ENCODE peak calls at places on chromosome 1, in seven cellular contexts. F is ELF-1; O is SHP77; C is activated CD4-positive, alpha-beta T cell treated with anti-CD3 and anti-CD28 coated beads, Interleukin-2, amount 50 U/mL, for 1 hour; P is NCI-H1105 treated with DMSO at 0.1 percent for 48 hours; B is T-cell; G is RWPE1. D is an unnamed sample.

GRCh38 chr1:209389258-209389657 is 194.3 kb upstream of the CAMK1G start:
- DNase-seq in G (peak), P (no peak), O (no peak), F (no peak), C (no peak), B (no peak), D (no peak)

GRCh38 chr1:202643397-202644218 is 66.6 kb downstream of the SYT2 start:
- DNase-seq in B (no peak), G (no peak), C (no peak), P (peak), F (peak), O (no peak), D (no peak)

GRCh38 chr1:70504821-70505193 is 93.7 kb downstream of the CTH start:
- DNase-seq in C (no peak), O (no peak), P (no peak), F (no peak), B (no peak), G (no peak), D (no peak)

GRCh38 chr1:20730690-20731056 is 1.8 kb downstream of the SH2D5 start:
- DNase-seq in B (no peak), G (no peak), F (peak), P (no peak), O (no peak), C (no peak), D (no peak)

GRCh38 chr1:224223819-224224714 is 41.0 kb downstream of the DEGS1 start:
- DNase-seq in P (peak), O (no peak), B (no peak), C (no peak), G (peak), F (no peak), D (peak)

GRCh38 chr1:186617860-186618780 is 62.1 kb downstream of the PTGS2 start:
- DNase-seq in O (peak), F (no peak), B (no peak), C (peak), P (peak), G (no peak), D (peak)

GRCh38 chr1:162674018-162674608 is 41.8 kb downstream of the DDR2 start:
- DNase-seq in O (no peak), P (no peak), F (no peak), C (no peak), G (no peak), B (no peak), D (no peak)

GRCh38 chr1:108750476-108751191 is 4.2 kb downstream of the STXBP3 start:
- DNase-seq in P (no peak), F (no peak), C (no peak), O (no peak), B (no peak), G (no peak), D (no peak)

GRCh38 chr1:212561501-212561931 is 47.0 kb upstream of the ATF3 start:
- DNase-seq in P (no peak), F (no peak), G (no peak), C (no peak), O (no peak), B (no peak), D (no peak)

GRCh38 chr1:3660704-3661103 is 8.4 kb downstream of the TP73 start:
- DNase-seq in G (no peak), B (no peak), F (no peak), C (no peak), P (no peak), O (no peak), D (no peak)

GRCh38 chr1:234699795-234700665 is 90.1 kb upstream of the IRF2BP2 start:
- DNase-seq in F (no peak), G (peak), B (no peak), O (no peak), C (no peak), P (no peak), D (no peak)

GRCh38 chr1:39754906-39755504 is 16.1 kb downstream of the OXCT2 start:
- DNase-seq in G (no peak), C (no peak), O (no peak), B (no peak), P (no peak), F (no peak), D (no peak)